ENCODE peak calls at places on chromosomes 3 and 15, in seven cellular contexts. R, F, H, T, M, J and W are unnamed samples.

GRCh38 chr3:36196058-36196457 is 184.2 kb upstream of the STAC start:
- DNase-seq in R (no peak), F (no peak), T (no peak), H (peak), M (no peak), J (no peak), W (no peak)

GRCh38 chr3:64143399-64144130 is 81.7 kb downstream of the PRICKLE2 start:
- DNase-seq in R (no peak), T (peak), M (peak), J (no peak), F (no peak), H (peak), W (no peak)

GRCh38 chr15:41501191-41501917 is 7.7 kb downstream of the ITPKA start:
- DNase-seq in M (no peak), R (no peak), F (peak), T (peak), H (peak), J (no peak), W (no peak)

GRCh38 chr3:133991209-133991608 is 38.5 kb downstream of the SLCO2A1 start:
- DNase-seq in F (no peak), R (no peak), T (no peak), M (no peak), H (peak), J (no peak), W (peak)

GRCh38 chr15:89132611-89133242 is 44.5 kb downstream of the ABHD2 start:
- DNase-seq in F (no peak), M (no peak), J (peak), R (no peak), H (no peak), T (no peak), W (no peak)

GRCh38 chr3:160106905-160107861 is 118.0 kb upstream of the C3orf80 start:
- DNase-seq in H (no peak), T (peak), F (no peak), J (peak), R (peak), M (no peak), W (no peak)

GRCh38 chr3:98705694-98706093 is 57.4 kb upstream of the ST3GAL6 start:
- DNase-seq in F (no peak), R (no peak), H (peak), T (no peak), J (no peak), M (peak), W (no peak)

GRCh38 chr3:14701676-14702075 is 26.7 kb downstream of the C3orf20 start:
- DNase-seq in M (no peak), H (no peak), F (no peak), T (no peak), J (no peak), R (no peak), W (no peak)

GRCh38 chr3:40505599-40506462 is at the start of gene ZNF620:
- DNase-seq in R (peak), J (peak), H (peak), T (peak), F (peak), M (peak), W (peak)

GRCh38 chr3:144840866-144841265 is 869.2 kb downstream of the DIPK2A start:
- DNase-seq in R (no peak), F (no peak), H (no peak), T (no peak), M (peak), J (no peak), W (no peak)

GRCh38 chr3:139457066-139457465 is 19.2 kb downstream of the RBP2 start:
- DNase-seq in H (no peak), F (no peak), M (no peak), J (no peak), T (no peak), R (no peak), W (no peak)

GRCh38 chr3:74789111-74789510 is 174.7 kb upstream of the CNTN3 start:
- DNase-seq in T (peak), F (no peak), R (peak), H (peak), M (no peak), J (no peak), W (no peak)

GRCh38 chr3:118641608-118642007 is 393.0 kb downstream of the IGSF11 start:
- DNase-seq in M (no peak), H (peak), T (peak), J (no peak), F (peak), R (peak), W (no peak)

GRCh38 chr3:141412936-141413354 is 44.6 kb downstream of the ZBTB38 start:
- DNase-seq in H (peak), F (no peak), T (no peak), M (no peak), J (peak), R (peak), W (peak)

GRCh38 chr3:66500575-66501482 is at the start of gene LRIG1:
- DNase-seq in H (peak), F (peak), R (peak), J (peak), M (peak), T (peak), W (peak)

GRCh38 chr3:144142151-144142855 is 170.7 kb downstream of the DIPK2A start:
- DNase-seq in R (no peak), F (no peak), J (no peak), T (peak), M (peak), H (peak), W (no peak)

GRCh38 chr3:104939196-104939595 is 427.5 kb upstream of the ALCAM start:
- DNase-seq in R (no peak), F (peak), T (no peak), J (no peak), H (no peak), M (no peak), W (no peak)

GRCh38 chr3:59885907-59886400 is 836.1 kb upstream of the CFAP20DC start:
- DNase-seq in M (no peak), J (no peak), F (no peak), T (no peak), R (no peak), H (no peak), W (no peak)

GRCh38 chr3:196868297-196868661 is 559 bp downstream of the SENP5 start:
- DNase-seq in J (peak), T (peak), H (peak), F (peak), R (peak), M (peak), W (no peak)

GRCh38 chr3:173892547-173892946 is 495.0 kb downstream of the NLGN1 start:
- DNase-seq in H (peak), M (no peak), J (no peak), F (no peak), R (no peak), T (no peak), W (no peak)

GRCh38 chr15:100602064-100602821 is at the start of the genes ASB7 and LINS1:
- DNase-seq in F (peak), M (peak), T (peak), H (peak), R (peak), J (peak), W (peak)
- H3K27ac ChIP-seq in F (peak), M (peak), T (peak), H (peak), R (peak), J (peak), W (peak)

DNA sequence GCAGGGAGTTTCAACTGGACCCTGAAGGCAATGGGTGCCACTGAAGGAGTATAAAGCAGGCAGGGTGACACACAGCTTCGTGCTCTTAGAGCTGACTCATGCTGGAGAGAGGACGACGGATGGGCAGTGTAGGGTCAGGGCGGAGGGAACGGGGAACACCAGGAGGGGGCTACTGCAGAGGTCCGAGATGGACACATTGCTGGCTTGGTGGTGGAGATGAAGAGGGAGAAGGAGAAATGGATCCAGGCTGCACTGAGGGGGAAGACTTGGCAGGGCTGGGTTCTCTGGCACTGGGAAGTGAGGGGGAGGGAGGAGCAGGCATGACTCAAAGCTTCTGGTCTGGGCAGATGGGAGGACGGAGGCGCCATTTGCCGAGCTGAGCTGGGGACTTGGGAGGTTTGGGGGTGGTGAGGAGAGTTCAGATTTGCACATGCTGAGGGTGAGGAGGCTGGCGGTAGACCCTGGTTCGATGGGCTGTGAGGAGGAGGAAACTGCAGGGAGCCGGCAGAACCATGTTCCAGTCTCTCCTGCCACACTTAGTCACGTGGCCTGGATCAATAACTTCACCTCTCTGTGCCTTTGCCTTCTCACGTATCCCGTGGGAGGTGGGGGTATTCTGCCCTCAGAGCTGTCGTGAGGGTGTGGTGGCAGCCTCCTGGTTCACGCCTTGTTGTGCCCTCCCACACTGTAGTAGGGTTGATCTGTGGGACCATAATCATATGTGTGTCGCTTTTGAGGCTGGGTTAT is 4.6 kb upstream of the KCTD6 start:
- DNase-seq in J (no peak), H (peak), F (no peak), R (peak), M (peak), T (no peak), W (no peak)
- H3K27ac ChIP-seq in J (no peak), H (peak), F (no peak), R (no peak), M (peak), T (no peak), W (no peak)

GRCh38 chr15:74994685-74995084 is 678 bp upstream of the SCAMP5 start:
- DNase-seq in R (no peak), F (no peak), M (no peak), H (no peak), T (no peak), J (no peak), W (no peak)

GRCh38 chr15:74997161-74997942 is 2.0 kb downstream of the SCAMP5 start:
- DNase-seq in M (no peak), T (peak), H (no peak), F (no peak), J (no peak), R (peak), W (no peak)

GRCh38 chr15:74995779-74996765 is 709 bp downstream of the SCAMP5 start:
- DNase-seq in M (no peak), J (no peak), R (peak), T (peak), H (peak), F (peak), W (no peak)

GRCh38 chr15:74994236-74994635 is 1.1 kb upstream of the SCAMP5 start:
- DNase-seq in T (no peak), J (no peak), F (no peak), H (no peak), M (no peak), R (no peak), W (no peak)

DNA sequence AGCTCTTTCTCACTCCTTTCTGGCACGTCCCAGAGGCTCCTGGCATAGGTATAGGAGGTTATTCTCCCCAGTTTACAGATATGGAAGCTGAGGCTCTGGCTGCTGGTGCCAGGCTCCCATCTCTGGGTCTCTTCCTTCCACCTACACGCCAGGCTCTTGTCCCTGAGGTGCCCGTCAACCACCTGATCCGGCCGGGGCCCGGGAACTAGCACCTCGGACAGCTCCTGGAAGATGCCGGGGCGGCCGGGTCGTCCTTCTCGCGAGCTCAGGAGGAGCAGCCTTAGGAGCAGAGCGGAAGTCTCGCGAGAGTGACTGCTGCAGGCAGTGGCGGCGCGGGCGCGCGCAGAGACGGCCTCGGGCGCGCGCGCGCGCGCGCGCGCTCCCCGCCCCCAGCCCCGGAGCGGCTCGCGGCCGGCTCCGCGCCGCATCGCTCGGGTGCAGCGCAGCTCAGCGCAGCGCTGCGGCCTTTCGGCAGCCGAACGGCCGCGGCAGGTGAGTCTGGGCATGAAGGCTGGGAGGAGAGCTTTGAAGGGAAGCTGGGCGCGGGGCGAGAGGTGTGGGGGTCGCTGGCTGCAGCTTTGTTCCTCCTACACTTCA is at the start of gene SCAMP5:
- DNase-seq in J (peak), F (peak), M (peak), T (peak), R (peak), H (peak), W (peak)
- H3K27ac ChIP-seq in J (no peak), F (peak), M (no peak), T (no peak), R (peak), H (no peak), W (no peak)

DNA sequence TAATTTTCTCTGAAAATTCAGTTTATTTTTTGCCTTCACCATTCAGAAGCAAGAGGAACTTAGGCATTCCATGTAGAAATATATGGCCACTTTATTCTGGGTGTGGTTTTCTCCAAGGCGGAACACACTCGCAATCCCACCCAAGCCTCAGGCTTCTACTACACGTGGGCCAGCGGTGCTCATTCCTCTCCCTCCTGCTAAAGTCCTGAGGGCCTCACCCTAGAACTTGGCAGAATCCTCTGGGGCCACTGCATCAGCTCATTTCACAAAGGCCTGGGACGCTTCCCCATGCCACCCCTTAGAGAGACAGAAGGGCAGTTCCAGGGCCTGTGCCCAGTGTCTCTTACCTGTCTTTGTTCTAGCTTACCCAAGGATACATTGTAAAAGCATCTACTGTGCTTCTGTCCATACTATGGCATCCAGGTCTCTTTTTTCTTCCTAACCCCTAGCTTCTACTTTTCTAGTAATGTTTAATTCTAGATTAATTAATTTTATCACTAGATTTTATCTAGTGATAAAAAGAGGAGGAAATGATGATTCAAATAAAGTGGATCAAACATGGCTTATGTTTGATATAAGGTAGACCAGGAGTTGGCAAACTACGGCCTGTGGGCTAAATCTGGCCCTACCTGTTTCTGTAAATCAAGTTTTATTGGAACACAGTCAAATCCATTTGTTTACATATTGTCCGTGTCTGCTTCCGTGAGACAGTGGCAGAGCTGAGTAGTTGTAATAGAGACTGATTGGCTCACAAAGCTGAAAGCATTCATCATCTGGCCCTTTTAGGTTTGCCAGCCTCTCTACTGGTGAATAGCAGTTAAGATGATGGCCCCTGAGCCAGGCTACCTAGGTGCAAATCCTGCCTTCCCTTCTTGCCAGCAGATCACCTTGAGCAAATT is 29.8 kb downstream of the LARS2 start:
- DNase-seq in H (no peak), J (no peak), F (no peak), M (no peak), T (no peak), R (peak), W (no peak)
- H3K27ac ChIP-seq in H (no peak), J (no peak), F (no peak), M (no peak), T (no peak), R (peak), W (no peak)

DNA sequence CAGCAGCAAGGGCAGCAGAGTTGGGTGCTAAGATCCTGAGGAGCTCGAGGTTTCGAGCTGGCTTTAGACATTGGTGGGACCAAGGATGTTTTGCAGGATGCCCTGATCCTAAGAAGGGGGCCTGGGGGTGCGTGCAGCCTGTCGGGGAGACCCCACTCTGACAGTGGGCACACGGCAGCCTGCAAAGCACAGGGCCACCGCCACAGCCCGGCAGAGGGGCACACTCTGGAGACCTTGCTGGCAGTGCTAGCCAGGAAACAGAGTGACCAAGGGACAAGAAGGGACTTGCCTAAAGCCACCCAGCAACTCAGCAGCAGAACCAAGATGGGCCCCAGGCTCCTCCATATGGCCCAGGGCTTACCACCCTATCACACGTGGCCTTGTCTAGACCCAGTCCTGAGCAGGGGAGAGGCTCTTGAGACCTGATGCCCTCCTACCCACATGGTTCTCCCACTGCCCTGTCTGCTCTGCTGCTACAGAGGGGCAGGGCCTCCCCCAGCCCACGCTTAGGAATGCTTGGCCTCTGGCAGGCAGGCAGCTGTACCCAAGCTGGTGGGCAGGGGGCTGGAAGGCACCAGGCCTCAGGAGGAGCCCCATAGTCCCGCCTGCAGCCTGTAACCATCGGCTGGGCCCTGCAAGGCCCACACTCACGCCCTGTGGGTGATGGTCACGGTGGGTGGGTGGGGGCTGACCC is 18.8 kb downstream of the SEC61A1 start:
- DNase-seq in R (no peak), M (no peak), F (no peak), H (no peak), J (no peak), T (no peak), W (no peak)
- H3K27ac ChIP-seq in R (no peak), M (no peak), F (peak), H (peak), J (no peak), T (no peak), W (no peak)

GRCh38 chr3:178850452-178851166 is 221.0 kb downstream of the ZMAT3 start:
- DNase-seq in R (no peak), J (no peak), F (no peak), M (no peak), T (peak), H (peak), W (no peak)

GRCh38 chr3:178845446-178846118 is 226.0 kb downstream of the ZMAT3 start:
- DNase-seq in H (peak), T (no peak), F (no peak), R (no peak), J (no peak), M (peak), W (no peak)

GRCh38 chr3:178847170-178847569 is 224.4 kb downstream of the ZMAT3 start:
- DNase-seq in H (peak), M (peak), R (no peak), T (no peak), F (no peak), J (no peak), W (no peak)

DNA sequence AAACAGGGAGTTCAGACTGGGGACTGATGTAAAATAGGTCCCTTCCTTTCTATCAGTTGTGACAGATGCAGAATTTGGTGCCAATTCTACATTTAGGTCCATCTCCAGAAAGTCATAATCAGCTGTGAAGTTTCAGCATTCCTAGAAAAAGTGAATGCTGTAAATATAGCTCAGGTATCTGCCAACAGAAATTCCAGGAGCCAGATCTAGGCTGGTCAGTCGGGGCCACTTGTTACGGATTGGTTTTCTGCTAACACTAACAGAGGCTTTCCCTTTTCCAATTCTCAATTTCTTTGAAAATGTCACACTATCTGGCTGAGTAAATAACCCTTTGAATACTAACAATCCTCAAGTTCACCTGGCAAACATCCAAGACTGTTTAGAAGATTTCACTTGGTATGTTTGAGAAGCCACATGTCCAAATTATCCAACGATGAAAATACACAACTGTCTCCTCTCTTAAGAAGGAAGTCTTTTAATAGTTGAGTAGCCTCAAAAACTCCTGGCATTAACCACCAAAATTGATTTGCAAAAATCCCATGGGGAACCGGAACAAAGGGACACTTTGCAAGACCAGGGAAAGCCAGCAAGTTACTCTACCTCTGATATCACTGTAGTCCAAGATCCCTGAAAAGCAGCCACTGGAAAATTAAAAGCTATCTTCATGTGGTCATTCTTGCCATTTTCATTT is 222.2 kb downstream of the ZMAT3 start:
- DNase-seq in J (no peak), F (no peak), T (no peak), M (no peak), R (no peak), H (no peak), W (no peak)
- H3K27ac ChIP-seq in J (no peak), F (no peak), T (no peak), M (no peak), R (no peak), H (no peak), W (peak)